ENCODE peak calls at places on chromosome 3, in eight cellular contexts. U is activated gamma-delta T cell treated with Interleukin-2 at 50 U/mL for 16 hours; V is esophagus muscularis mucosa; P is ELR; I is activated CD8-positive, alpha-beta memory T cell treated with anti-CD3 and anti-CD28 coated beads for 48 hours; H is HuH-7.5; M is myocyte; W is stimulated activated CD4-positive, alpha-beta T cell treated with anti-CD3 and anti-CD28 coated beads, Interleukin-4, amount 100 ng/mL, for 48 hours. R is an unnamed sample.
A peak's percentile ranks its signal among the peaks of the same experiment; 100 is the strongest.

GRCh38 chr3:46843508-46843907 is 19.7 kb downstream of the MYL3 start:
- DNase-seq in U (no peak), V (peak; percentile 62), P (no peak), I (no peak), H (no peak), M (no peak), W (no peak), R (no peak)

GRCh38 chr3:118760611-118761606 is 273.7 kb downstream of the IGSF11 start:
- DNase-seq in U (no peak), V (no peak), P (no peak), I (no peak), H (no peak), M (no peak), W (no peak), R (no peak)

GRCh38 chr3:143337387-143337786 is 217.8 kb downstream of the CHST2 start:
- DNase-seq in U (no peak), V (no peak), P (no peak), I (no peak), H (no peak), M (peak; percentile 13), W (no peak), R (no peak)

GRCh38 chr3:183664913-183665381 is 29.5 kb downstream of the KLHL24 start:
- DNase-seq in U (no peak), V (no peak), P (peak; percentile 88), I (no peak), H (no peak), M (peak; percentile 51), W (no peak), R (peak; percentile 52)

GRCh38 chr3:43691120-43692002 is 623 bp downstream of the ABHD5 start:
- DNase-seq in U (peak; percentile 28), V (peak; percentile 93), P (peak; percentile 67), I (peak; percentile 22), H (peak; percentile 59), M (peak; percentile 47), W (peak; percentile 32), R (peak; percentile 61)

GRCh38 chr3:6601374-6601773 is 259.5 kb upstream of the GRM7 start:
- DNase-seq in U (no peak), V (no peak), P (no peak), I (no peak), H (no peak), M (no peak), W (no peak), R (no peak)

GRCh38 chr3:71599416-71599815 is 15.9 kb upstream of the FOXP1 start:
- DNase-seq in U (no peak), V (no peak), P (no peak), I (no peak), H (no peak), M (peak; percentile 16), W (no peak), R (no peak)

GRCh38 chr3:49899815-49900214 is 3.9 kb downstream of the MST1R start:
- DNase-seq in U (no peak), V (no peak), P (peak; percentile 17), I (no peak), H (no peak), M (no peak), W (no peak), R (no peak)

GRCh38 chr3:89565098-89565497 is 457.7 kb downstream of the EPHA3 start:
- DNase-seq in U (no peak), V (no peak), P (peak; percentile 11), I (no peak), H (no peak), M (no peak), W (no peak), R (peak; percentile 64)

GRCh38 chr3:165444745-165445144 is 248.6 kb upstream of the SLITRK3 start:
- DNase-seq in U (no peak), V (no peak), P (peak; percentile 22), I (no peak), H (no peak), M (no peak), W (no peak), R (no peak)

GRCh38 chr3:1942751-1943150 is 155.9 kb upstream of the CNTN4 start:
- DNase-seq in U (no peak), V (no peak), P (no peak), I (no peak), H (no peak), M (no peak), W (no peak), R (no peak)

GRCh38 chr3:151976211-151977050 is 103.0 kb downstream of the SUCNR1 start:
- DNase-seq in U (no peak), V (no peak), P (peak; percentile 98), I (no peak), H (no peak), M (peak; percentile 88), W (no peak), R (peak; percentile 97)

GRCh38 chr3:10419637-10420232 is 85.7 kb downstream of the ATP2B2 start:
- DNase-seq in U (peak; percentile 20), V (no peak), P (peak; percentile 3), I (no peak), H (no peak), M (no peak), W (peak; percentile 38), R (peak; percentile 78)

GRCh38 chr3:72462611-72463011 is 385.6 kb downstream of the SHQ1 start:
- DNase-seq in U (no peak), V (no peak), P (no peak), I (no peak), H (no peak), M (peak; percentile 94), W (no peak), R (no peak)